ENCODE peak calls at places on chromosomes 5 and 9, in six cellular contexts. D is RPMI7951, E is ovary, K is nephron progenitor cell, H is GM12865, N is Right ventricle myocardium superior. Z is an unnamed sample.

GRCh38 chr5:1185652-1186350 is 15.6 kb upstream of the SLC6A19 start:
- DNase-seq in E (no peak), D (no peak), K (no peak), N (peak), H (no peak), Z (no peak)

GRCh38 chr5:32233696-32234447 is 59.8 kb upstream of the GOLPH3 start:
- DNase-seq in H (no peak), K (no peak), E (no peak), D (peak), N (no peak), Z (no peak)

GRCh38 chr5:138975098-138975847 is 100.1 kb upstream of the LRRTM2 start:
- DNase-seq in E (peak), H (no peak), N (peak), K (no peak), D (peak), Z (peak)

GRCh38 chr9:131226226-131226625 is 50.1 kb downstream of the FAM78A start:
- DNase-seq in N (no peak), K (no peak), E (no peak), H (no peak), D (no peak), Z (no peak)

GRCh38 chr9:119801311-119801710 is 432.1 kb upstream of the BRINP1 start:
- DNase-seq in K (no peak), H (no peak), N (no peak), D (no peak), E (no peak), Z (no peak)

GRCh38 chr5:79619849-79620248 is 7.6 kb downstream of the TENT2 start:
- DNase-seq in E (no peak), K (no peak), D (no peak), H (no peak), N (no peak), Z (no peak)

GRCh38 chr5:2187687-2188086 is 305.0 kb upstream of the IRX4 start:
- DNase-seq in H (no peak), K (no peak), N (peak), E (peak), D (no peak), Z (no peak)

GRCh38 chr9:16367605-16368424 is 502.7 kb downstream of the BNC2 start:
- DNase-seq in H (no peak), E (no peak), K (no peak), D (peak), N (no peak), Z (no peak)

GRCh38 chr9:133059623-133060022 is 2.2 kb upstream of the CEL start:
- DNase-seq in K (no peak), N (no peak), D (no peak), E (no peak), H (no peak), Z (no peak)

GRCh38 chr9:103242025-103242424 is 246.9 kb downstream of the CYLC2 start:
- DNase-seq in D (peak), H (no peak), K (no peak), E (no peak), N (no peak), Z (no peak)

GRCh38 chr9:116232425-116233159 is 79.0 kb downstream of the PAPPA start:
- DNase-seq in N (no peak), D (peak), H (no peak), E (no peak), K (no peak), Z (no peak)

GRCh38 chr5:156617426-156617825 is 232.7 kb upstream of the PPP1R2B start:
- DNase-seq in H (no peak), K (no peak), E (no peak), D (no peak), N (no peak), Z (no peak)

GRCh38 chr5:134561871-134562296 is 36.4 kb downstream of the JADE2 start:
- DNase-seq in N (no peak), H (peak), D (peak), K (peak), E (peak), Z (peak)

GRCh38 chr5:98774192-98775046 is 956 bp downstream of the RGMB start:
- DNase-seq in N (peak), E (peak), D (peak), H (peak), K (peak), Z (peak)

GRCh38 chr9:87891754-87892153 is 9.1 kb downstream of the SPATA31E1 start:
- DNase-seq in E (no peak), N (no peak), K (no peak), D (no peak), H (no peak), Z (no peak)

GRCh38 chr5:136018814-136019777 is 9.7 kb upstream of the TGFBI start:
- DNase-seq in K (no peak), D (peak), N (no peak), E (no peak), H (no peak), Z (no peak)

GRCh38 chr9:124088476-124088837 is 76.9 kb downstream of the LHX2 start:
- DNase-seq in N (no peak), D (peak), K (no peak), H (no peak), E (peak), Z (no peak)

GRCh38 chr5:166909040-166909439 is 1382.4 kb upstream of the WWC1 start:
- DNase-seq in E (no peak), K (no peak), H (no peak), D (peak), N (no peak), Z (no peak)

GRCh38 chr5:141772281-141772680 is 90.3 kb upstream of the ARAP3 start:
- DNase-seq in E (no peak), H (no peak), D (no peak), N (no peak), K (no peak), Z (no peak)

GRCh38 chr5:127766556-127767335 is 63.6 kb downstream of the CCDC192 start:
- DNase-seq in H (no peak), K (no peak), E (no peak), D (no peak), N (no peak), Z (no peak)

GRCh38 chr9:3497406-3497805 is 28.4 kb downstream of the RFX3 start:
- DNase-seq in H (no peak), E (no peak), K (no peak), N (no peak), D (no peak), Z (no peak)

GRCh38 chr9:116594552-116594951 is 92.6 kb upstream of the TRIM32 start:
- DNase-seq in E (no peak), K (no peak), D (peak), H (no peak), N (no peak), Z (peak)